ENCODE peak calls at places on chromosomes 16 and 17, in nine cellular contexts. K, L, R, W, I, H, J, X and A are unnamed samples.
A peak's percentile ranks its signal among the peaks of the same experiment; 100 is the strongest.

GRCh38 chr16:56294599-56294998 is 103.3 kb downstream of the GNAO1 start:
- DNase-seq in I (no peak), H (peak; percentile 88), W (no peak), R (no peak), X (no peak), K (no peak), L (peak; percentile 9), J (no peak), A (no peak)

GRCh38 chr16:87180069-87180468 is 137.1 kb downstream of the C16orf95 start:
- DNase-seq in W (no peak), R (no peak), I (no peak), L (no peak), K (no peak), X (no peak), J (no peak), H (no peak), A (no peak)

GRCh38 chr16:87784812-87785211 is 19.0 kb upstream of the KLHDC4 start:
- DNase-seq in I (no peak), J (no peak), R (no peak), W (no peak), L (no peak), K (no peak), H (no peak), X (no peak), A (no peak)

GRCh38 chr17:40283662-40284061 is 4.0 kb upstream of the CDC6 start:
- DNase-seq in I (no peak), J (no peak), R (no peak), K (no peak), W (no peak), L (no peak), X (no peak), H (peak; percentile 95), A (no peak)

GRCh38 chr17:42403150-42403549 is 14.9 kb upstream of the STAT3 start:
- DNase-seq in W (peak; percentile 49), K (no peak), L (no peak), R (peak; percentile 60), I (no peak), H (no peak), J (no peak), X (no peak), A (no peak)

GRCh38 chr16:49048557-49048956 is 233.1 kb downstream of the CBLN1 start:
- DNase-seq in J (no peak), I (no peak), X (no peak), L (no peak), R (no peak), K (no peak), W (no peak), H (peak; percentile 47), A (no peak)

GRCh38 chr16:4217246-4218131 is 24.4 kb downstream of the SRL start:
- DNase-seq in H (peak; percentile 40), K (no peak), X (no peak), R (peak; percentile 21), J (no peak), W (peak; percentile 94), L (no peak), I (no peak), A (peak; percentile 75)

GRCh38 chr17:45889579-45889978 is 4.8 kb upstream of the MAPT start:
- DNase-seq in H (no peak), X (no peak), W (no peak), I (no peak), L (no peak), J (no peak), R (no peak), K (no peak), A (no peak)

GRCh38 chr17:59131131-59131530 is 23.9 kb downstream of the SKA2 start:
- DNase-seq in R (no peak), K (no peak), H (no peak), W (no peak), J (no peak), X (no peak), L (no peak), I (no peak), A (no peak)

GRCh38 chr17:4708436-4708835 is 2.0 kb upstream of the ARRB2 start:
- DNase-seq in R (peak; percentile 76), W (no peak), J (no peak), K (no peak), I (no peak), L (no peak), H (no peak), X (no peak), A (no peak)

GRCh38 chr16:2992383-2993081 is 12.3 kb upstream of the PKMYT1 start:
- DNase-seq in I (no peak), H (no peak), J (no peak), K (no peak), X (no peak), W (no peak), L (no peak), R (no peak), A (no peak)

DNA sequence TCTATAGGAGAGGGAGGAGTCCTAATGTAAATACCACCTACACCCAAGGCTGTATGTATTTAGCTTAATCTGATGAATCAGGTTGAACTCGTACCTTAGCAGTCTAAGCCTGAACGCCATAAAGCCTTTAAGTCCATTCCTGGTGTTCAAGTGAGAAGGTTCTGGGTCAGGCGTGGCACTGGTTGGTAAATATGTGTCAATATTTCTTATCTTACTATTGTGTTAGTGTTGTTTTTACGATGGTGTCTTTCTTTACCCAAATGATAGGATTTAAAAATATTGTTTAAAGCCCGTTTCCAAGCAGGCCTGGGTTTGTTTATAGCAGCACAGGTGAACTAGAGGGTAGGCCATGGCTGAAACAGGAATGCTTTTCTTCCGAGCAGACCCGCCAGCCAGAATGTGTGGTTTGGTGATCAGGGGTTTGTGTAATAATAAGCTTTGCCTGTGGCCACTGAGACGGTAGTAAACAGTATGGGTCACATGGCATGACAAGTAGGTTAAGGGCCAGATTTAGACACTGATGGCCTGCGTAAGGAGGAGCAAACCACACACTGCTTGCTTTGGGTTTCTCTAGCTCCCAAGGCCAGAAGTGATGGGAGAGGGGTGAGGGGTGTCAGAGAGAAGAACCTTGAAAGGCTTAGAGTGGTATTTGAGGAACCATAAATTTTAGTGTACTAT is 3.3 kb downstream of the TMEM94 start:
- DNase-seq in X (no peak), J (no peak), I (no peak), K (no peak), R (peak; percentile 13), W (no peak), L (no peak), H (no peak), A (no peak)
- H3K4me3 ChIP-seq in X (no peak overlapping the region), J (no peak overlapping the region), I (no peak overlapping the region), K (no peak overlapping the region), R (no peak overlapping the region), W (no peak overlapping the region), L (no peak overlapping the region), H (no peak overlapping the region), A (no peak overlapping the region)

DNA sequence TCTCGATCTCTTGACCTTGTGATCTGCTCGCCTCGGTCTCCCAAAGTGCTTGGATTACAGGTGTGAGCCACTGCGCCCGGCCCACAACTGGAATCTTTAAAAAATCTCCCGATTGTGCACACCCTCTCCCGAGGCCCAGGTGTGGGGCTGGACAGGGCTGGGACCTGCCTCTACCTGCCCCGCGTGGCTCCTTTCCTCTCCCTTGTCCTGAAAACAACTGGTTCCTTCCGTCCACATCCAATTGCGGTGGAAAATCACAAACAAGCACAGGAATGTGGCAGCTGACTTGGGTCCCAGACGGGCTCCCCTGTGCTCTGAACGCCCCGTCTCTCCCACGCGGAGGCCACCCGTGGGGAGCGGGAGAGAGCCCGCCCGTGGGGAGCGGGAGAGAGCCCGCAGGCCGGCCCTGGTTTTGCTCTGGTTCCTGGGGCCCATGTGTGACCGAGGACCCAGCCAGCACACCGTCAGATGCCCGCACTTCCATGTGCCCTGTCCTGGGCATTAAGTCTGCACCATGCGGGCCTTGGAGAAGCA is 3.0 kb upstream of the TMEM204 start:
- DNase-seq in W (no peak), K (no peak), H (no peak), X (no peak), I (no peak), L (no peak), J (no peak), R (no peak), A (no peak)
- H3K4me3 ChIP-seq in W (no peak overlapping the region), K (no peak overlapping the region), H (no peak overlapping the region), X (no peak overlapping the region), I (no peak overlapping the region), L (no peak overlapping the region), J (peak overlapping the region; percentile 54), R (no peak overlapping the region), A (peak overlapping the region; percentile 92)

DNA sequence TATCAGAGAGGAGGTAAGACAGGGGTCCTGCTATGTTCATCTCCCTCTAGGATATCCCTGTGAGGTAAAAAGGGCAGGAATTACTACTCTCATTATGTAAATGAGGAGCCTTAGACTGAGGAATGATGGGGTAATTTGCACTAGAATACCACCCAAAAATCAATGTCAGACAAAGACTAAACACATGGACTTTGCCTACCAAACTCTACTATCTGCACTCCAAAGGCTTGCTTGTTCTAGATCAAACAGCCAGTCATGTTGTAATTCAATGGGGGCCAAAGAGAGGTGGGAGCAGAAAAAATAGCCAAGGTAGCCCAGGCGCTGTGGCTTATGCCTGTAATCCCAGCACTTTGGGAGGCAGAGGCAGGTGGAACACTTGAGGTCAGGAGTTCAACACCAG is 120.7 kb downstream of the LYRM1 start:
- DNase-seq in H (no peak), J (no peak), L (no peak), I (no peak), W (no peak), K (peak; percentile 5), X (no peak), R (no peak), A (no peak)
- H3K4me3 ChIP-seq in H (no peak overlapping the region), J (no peak overlapping the region), L (no peak overlapping the region), I (no peak overlapping the region), W (no peak overlapping the region), K (no peak overlapping the region), X (no peak overlapping the region), R (no peak overlapping the region), A (no peak overlapping the region)

GRCh38 chr17:1776328-1776727 is 14.5 kb downstream of the SERPINF1 start:
- DNase-seq in R (no peak), X (no peak), H (no peak), L (no peak), J (no peak), I (no peak), W (no peak), K (no peak), A (no peak)

GRCh38 chr17:1776857-1777256 is 15.0 kb downstream of the SERPINF1 start:
- DNase-seq in R (no peak), K (no peak), L (no peak), I (no peak), J (no peak), H (no peak), W (no peak), X (no peak), A (no peak)

GRCh38 chr17:1783271-1783670 is 21.4 kb downstream of the SERPINF1 start:
- DNase-seq in K (no peak), R (no peak), W (no peak), H (no peak), X (peak; percentile 64), I (no peak), L (no peak), J (no peak), A (no peak)

GRCh38 chr17:1782171-1782567 is 20.3 kb downstream of the SERPINF1 start:
- DNase-seq in X (no peak), R (no peak), H (no peak), L (no peak), I (no peak), K (no peak), W (no peak), J (no peak), A (no peak)

DNA sequence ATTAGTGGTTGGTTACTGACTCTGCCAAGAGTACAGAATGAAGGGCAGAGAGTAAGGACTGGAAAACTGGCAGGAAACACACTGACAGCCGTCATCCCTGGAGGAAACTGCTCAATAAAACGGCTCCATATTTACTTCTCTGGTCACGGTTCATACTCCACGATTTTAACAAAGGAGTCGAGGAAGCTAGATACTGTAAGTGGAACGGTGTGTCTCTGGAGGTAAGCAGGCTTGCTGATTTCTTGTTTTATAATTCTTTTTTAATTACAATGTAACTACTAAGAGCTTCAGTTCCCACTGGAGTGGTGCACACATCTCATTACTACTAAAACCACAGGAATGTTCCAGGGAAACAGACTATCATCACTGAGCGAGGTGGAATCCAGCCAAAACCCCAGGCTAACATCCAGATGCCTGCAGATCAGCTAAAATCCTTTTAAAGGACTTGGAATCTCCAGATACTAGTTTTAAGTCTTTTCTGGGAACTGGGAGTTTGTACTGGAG is 17.8 kb downstream of the SERPINF1 start:
- DNase-seq in X (no peak), W (no peak), R (no peak), K (peak; percentile 96), H (peak; percentile 98), L (peak; percentile 97), J (no peak), I (no peak), A (peak; percentile 85)
- H3K4me3 ChIP-seq in X (no peak overlapping the region), W (no peak overlapping the region), R (no peak overlapping the region), K (no peak overlapping the region), H (no peak overlapping the region), L (no peak overlapping the region), J (no peak overlapping the region), I (no peak overlapping the region), A (no peak overlapping the region)